ENCODE peak calls at places on chromosomes 3 and 15, in four cellular contexts. Q, X, D and E are unnamed samples.

GRCh38 chr3:98735761-98736269 is 27.3 kb upstream of the ST3GAL6 start:
- DNase-seq in Q (peak; percentile 31), X (no peak), D (no peak), E (no peak)

GRCh38 chr3:42780892-42781700 is 8.0 kb upstream of the CCDC13 start:
- DNase-seq in Q (peak; percentile 71), X (peak; percentile 68), D (peak; percentile 65), E (peak; percentile 81)

GRCh38 chr3:101998256-101998926 is 149.1 kb downstream of the NFKBIZ start:
- DNase-seq in Q (peak; percentile 24), X (no peak), D (no peak), E (no peak)

GRCh38 chr15:29522373-29523276 is 253.0 kb upstream of the NSMCE3 start:
- DNase-seq in Q (peak; percentile 58), X (no peak), D (no peak), E (no peak)

GRCh38 chr3:185371683-185372082 is 8.7 kb downstream of the MAP3K13 start:
- DNase-seq in Q (no peak), X (no peak), D (no peak), E (no peak)

GRCh38 chr3:183484676-183485075 is 56.3 kb upstream of the MCF2L2 start:
- DNase-seq in Q (no peak), X (no peak), D (no peak), E (no peak)

GRCh38 chr3:447671-448070 is 251.1 kb downstream of the CHL1 start:
- DNase-seq in Q (no peak), X (no peak), D (no peak), E (no peak)

GRCh38 chr3:68817243-68817642 is 115.1 kb downstream of the TAFA4 start:
- DNase-seq in Q (peak; percentile 25), X (no peak), D (no peak), E (no peak)

GRCh38 chr15:29014493-29014892 is 128.7 kb downstream of the APBA2 start:
- DNase-seq in Q (no peak), X (no peak), D (no peak), E (no peak)

GRCh38 chr3:126111566-126112475 is 27.9 kb upstream of the SLC41A3 start:
- DNase-seq in Q (no peak), X (no peak), D (no peak), E (no peak)

GRCh38 chr15:69392352-69392751 is 21.8 kb upstream of the KIF23 start:
- DNase-seq in Q (no peak), X (no peak), D (no peak), E (no peak)